ENCODE peak calls at places on chromosomes 2 and 18, in five cellular contexts. Z is psoas muscle; M is BE2C; L is CD8-positive, alpha-beta T cell; A is NT2/D1. R is an unnamed sample.

GRCh38 chr2:46116616-46117015 is 180.6 kb upstream of the EPAS1 start:
- DNase-seq in Z (no peak), M (no peak), L (no peak), A (no peak), R (no peak)

GRCh38 chr2:184125867-184126266 is 472.5 kb upstream of the ZNF804A start:
- DNase-seq in Z (no peak), M (no peak), L (no peak), A (no peak), R (no peak)

GRCh38 chr2:98374958-98375570 is 28.8 kb downstream of the CNGA3 start:
- DNase-seq in Z (no peak), M (peak; percentile 11), L (peak; percentile 23), A (no peak), R (no peak)

GRCh38 chr2:191811807-191812602 is 34.9 kb downstream of the CAVIN2 start:
- DNase-seq in Z (peak; percentile 58), M (peak; percentile 54), L (no peak), A (peak; percentile 47), R (peak; percentile 35)

GRCh38 chr2:85505551-85506238 is 33.3 kb upstream of the MAT2A start:
- DNase-seq in Z (no peak), M (no peak), L (no peak), A (no peak), R (no peak)

GRCh38 chr2:38176619-38177021 is 100.7 kb upstream of the CYP1B1 start:
- DNase-seq in Z (no peak), M (no peak), L (no peak), A (no peak), R (no peak)

GRCh38 chr2:47656715-47657600 is 126.0 kb upstream of the MSH6 start:
- DNase-seq in Z (no peak), M (no peak), L (no peak), A (no peak), R (no peak)

GRCh38 chr2:1642066-1642861 is 102.1 kb downstream of the PXDN start:
- DNase-seq in Z (peak; percentile 30), M (no peak), L (no peak), A (no peak), R (no peak)

GRCh38 chr2:47008381-47009280 is 93.0 kb upstream of the MCFD2 start:
- DNase-seq in Z (peak; percentile 71), M (peak; percentile 83), L (no peak), A (peak; percentile 79), R (peak; percentile 76)

GRCh38 chr2:165933211-165933610 is 20.4 kb downstream of the TTC21B start:
- DNase-seq in Z (no peak), M (no peak), L (no peak), A (no peak), R (no peak)

GRCh38 chr2:227816507-227817274 is 3.0 kb downstream of the CCL20 start:
- DNase-seq in Z (no peak), M (no peak), L (no peak), A (no peak), R (no peak)

GRCh38 chr2:170276926-170277571 is 99.1 kb downstream of the MYO3B start:
- DNase-seq in Z (no peak), M (peak; percentile 15), L (no peak), A (peak; percentile 1), R (no peak)

GRCh38 chr2:210956101-210956500 is 399.7 kb downstream of the CPS1 start:
- DNase-seq in Z (no peak), M (no peak), L (no peak), A (no peak), R (no peak)

GRCh38 chr2:47214990-47215389 is 59.9 kb upstream of the STPG4 start:
- DNase-seq in Z (no peak), M (no peak), L (no peak), A (no peak), R (no peak)

GRCh38 chr2:212015588-212015987 is 523.0 kb downstream of the ERBB4 start:
- DNase-seq in Z (no peak), M (no peak), L (no peak), A (no peak), R (no peak)

GRCh38 chr2:173760553-173760952 is 204.6 kb downstream of the SP3 start:
- DNase-seq in Z (no peak), M (no peak), L (no peak), A (no peak), R (no peak)

GRCh38 chr2:233025706-233026105 is 6.8 kb upstream of the NEU2 start:
- DNase-seq in Z (no peak), M (no peak), L (no peak), A (no peak), R (no peak)

GRCh38 chr2:134143568-134143967 is 110.3 kb upstream of the MGAT5 start:
- DNase-seq in Z (no peak), M (no peak), L (no peak), A (no peak), R (no peak)

GRCh38 chr2:174730530-174731018 is 33.7 kb downstream of the CHRNA1 start:
- DNase-seq in Z (no peak), M (no peak), L (no peak), A (no peak), R (no peak)

GRCh38 chr18:5093902-5094301 is 103.2 kb downstream of the AKAIN1 start:
- DNase-seq in Z (no peak), M (no peak), L (no peak), A (no peak), R (no peak)

GRCh38 chr18:23071285-23071684 is 64.0 kb upstream of the CABLES1 start:
- DNase-seq in Z (peak; percentile 62), M (no peak), L (peak; percentile 89), A (no peak), R (peak; percentile 41)

GRCh38 chr2:218782529-218782845 is 540 bp downstream of the CYP27A1 start:
- DNase-seq in Z (no peak), M (no peak), L (no peak), A (no peak), R (peak; percentile 25)

GRCh38 chr18:3624818-3625716 is 175.1 kb downstream of the TGIF1 start:
- DNase-seq in Z (no peak), M (no peak), L (no peak), A (no peak), R (peak; percentile 54)

GRCh38 chr2:171210864-171211431 is 50.3 kb upstream of the TLK1 start:
- DNase-seq in Z (no peak), M (no peak), L (peak; percentile 52), A (no peak), R (no peak)

GRCh38 chr2:2507471-2507997 is 176.5 kb upstream of the MYT1L start:
- DNase-seq in Z (no peak), M (no peak), L (no peak), A (no peak), R (no peak)

GRCh38 chr2:10534514-10535250 is 86.6 kb upstream of the ODC1 start:
- DNase-seq in Z (no peak), M (no peak), L (no peak), A (no peak), R (no peak)

GRCh38 chr2:69581774-69582581 is 61.6 kb downstream of the AAK1 start:
- DNase-seq in Z (no peak), M (no peak), L (peak; percentile 49), A (no peak), R (peak; percentile 45)
- H3K4me1 ChIP-seq in Z (peaks cover 72% of the 10 kb centered on the region), M (no peaks in the 10 kb centered on the region), L (peaks cover 95% of the 10 kb centered on the region), A (no peaks in the 10 kb centered on the region), R (peaks cover 45% of the 10 kb centered on the region)

GRCh38 chr2:24009680-24010476 is at the start of gene MFSD2B:
- DNase-seq in Z (no peak), M (peak; percentile 20), L (no peak), A (no peak), R (no peak)

GRCh38 chr2:24008672-24009366 is 1.1 kb upstream of the MFSD2B start:
- DNase-seq in Z (no peak), M (no peak), L (no peak), A (no peak), R (no peak)

GRCh38 chr2:24011278-24012104 is 1.6 kb downstream of the MFSD2B start:
- DNase-seq in Z (no peak), M (no peak), L (no peak), A (no peak), R (no peak)

GRCh38 chr2:24009367-24009679 is 562 bp upstream of the MFSD2B start:
- DNase-seq in Z (no peak), M (no peak), L (no peak), A (no peak), R (no peak)

GRCh38 chr2:24010477-24011277 is 792 bp downstream of the MFSD2B start:
- DNase-seq in Z (no peak), M (no peak), L (no peak), A (no peak), R (no peak)
- H3K4me3 ChIP-seq in Z (peak overlapping the region; percentile 59), M (peak overlapping the region; percentile 51), L (no peak overlapping the region), A (no peak overlapping the region), R (no peak overlapping the region)

GRCh38 chr2:102485151-102485769 is 12.2 kb downstream of the SLC9A4 start:
- DNase-seq in Z (no peak), M (no peak), L (no peak), A (no peak), R (no peak)

GRCh38 chr2:102484310-102485061 is 11.5 kb downstream of the SLC9A4 start:
- DNase-seq in Z (no peak), M (no peak), L (no peak), A (no peak), R (no peak)

GRCh38 chr2:102481931-102482330 is 8.9 kb downstream of the SLC9A4 start:
- DNase-seq in Z (no peak), M (no peak), L (no peak), A (no peak), R (no peak)

GRCh38 chr2:102480796-102481195 is 7.8 kb downstream of the SLC9A4 start:
- DNase-seq in Z (no peak), M (no peak), L (no peak), A (no peak), R (no peak)

GRCh38 chr2:102483086-102483485 is 10.1 kb downstream of the SLC9A4 start:
- DNase-seq in Z (no peak), M (no peak), L (no peak), A (no peak), R (no peak)
- H3K4me1 ChIP-seq in Z (peaks cover 16% of the 10 kb centered on the region), M (no peaks in the 10 kb centered on the region), L (no peaks in the 10 kb centered on the region), A (peaks cover 7% of the 10 kb centered on the region), R (no peaks in the 10 kb centered on the region)

DNA sequence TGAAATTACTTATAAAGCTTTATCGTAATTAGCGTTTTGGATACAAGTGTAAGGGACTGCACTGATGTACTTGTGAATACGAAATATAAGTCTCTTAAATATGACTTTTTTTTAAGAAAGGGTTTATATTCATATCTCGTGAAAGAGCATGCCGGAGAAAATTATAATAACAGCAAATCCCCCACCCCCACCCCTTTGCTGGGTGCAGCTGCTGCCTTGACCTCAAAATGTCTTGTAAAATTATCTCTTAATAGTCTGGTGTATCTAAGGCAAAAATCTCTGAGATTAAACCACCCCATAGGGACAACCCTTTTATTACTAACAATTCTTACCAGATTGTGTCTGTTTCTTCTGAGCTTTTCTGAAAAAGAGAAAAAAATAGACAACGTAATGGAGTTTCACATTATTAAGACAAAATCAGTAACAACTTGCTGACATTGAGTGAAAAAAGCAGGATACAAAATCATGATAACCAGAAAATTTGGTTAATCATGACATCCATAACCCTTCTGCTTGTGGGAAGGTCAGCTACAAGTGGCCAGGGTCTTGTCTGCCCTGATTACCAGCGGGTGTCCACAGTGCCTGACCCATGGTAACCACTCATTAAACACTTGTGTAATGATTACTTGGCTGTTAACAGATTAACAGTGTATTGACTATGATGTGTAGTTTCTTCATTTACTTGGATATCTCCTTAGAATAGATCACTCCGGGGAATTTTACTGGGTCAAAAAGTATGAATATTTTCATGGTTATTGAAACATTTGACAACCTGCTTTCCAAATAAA is 1.5 kb downstream of the STRADB start:
- DNase-seq in Z (no peak), M (no peak), L (no peak), A (no peak), R (no peak)
- H3K4me3 ChIP-seq in Z (peak overlapping the region; percentile 98), M (no peak overlapping the region), L (no peak overlapping the region), A (peak overlapping the region; percentile 98), R (peak overlapping the region; percentile 73)